ENCODE peak calls at places on chromosomes 5 and 9, in eight cellular contexts. X is lower lobe of right lung, S is gastrocnemius medialis, F is endodermal cell, L is heart right ventricle, A is ovary, U is HCT116, V is heart left ventricle. N is an unnamed sample.

GRCh38 chr5:32600057-32600622 is 14.8 kb downstream of the SUB1 start:
- DNase-seq in X (no peak), S (no peak), F (no peak), L (no peak), A (no peak), U (no peak), V (no peak), N (no peak)

GRCh38 chr9:110142868-110143866 is 64.8 kb downstream of the C9orf152 start:
- DNase-seq in X (no peak), S (no peak), F (peak; percentile 76), L (no peak), A (no peak), U (no peak), V (no peak), N (no peak)

GRCh38 chr5:95069948-95070347 is 214.9 kb downstream of the MCTP1 start:
- DNase-seq in X (peak; percentile 47), S (no peak), F (no peak), L (no peak), A (no peak), U (no peak), V (no peak), N (no peak)

GRCh38 chr5:82538339-82539034 is 260.3 kb upstream of the RPS23 start:
- DNase-seq in X (no peak), S (no peak), F (no peak), L (no peak), A (no peak), U (no peak), V (no peak), N (no peak)

GRCh38 chr9:124855944-124856773 is 2.9 kb downstream of the WDR38 start:
- DNase-seq in X (no peak), S (no peak), F (peak; percentile 93), L (no peak), A (no peak), U (peak; percentile 40), V (no peak), N (no peak)

GRCh38 chr9:70578720-70579119 is 164.3 kb upstream of the KLF9 start:
- DNase-seq in X (no peak), S (no peak), F (peak; percentile 65), L (no peak), A (no peak), U (no peak), V (no peak), N (no peak)

GRCh38 chr9:118303216-118303615 is 599.0 kb downstream of the TLR4 start:
- DNase-seq in X (no peak), S (no peak), F (no peak), L (no peak), A (no peak), U (no peak), V (no peak), N (no peak)

GRCh38 chr5:97164846-97165245 is 18.2 kb downstream of the RIOK2 start:
- DNase-seq in X (no peak), S (no peak), F (no peak), L (no peak), A (no peak), U (no peak), V (no peak), N (no peak)

GRCh38 chr9:42852133-42852532 is 668.7 kb downstream of the SPATA31A6 start:
- DNase-seq in X (no peak), S (no peak), F (peak; percentile 90), L (peak; percentile 53), A (no peak), U (no peak), V (peak; percentile 27), N (no peak)

GRCh38 chr5:99054972-99055371 is 126.2 kb upstream of the CHD1 start:
- DNase-seq in X (no peak), S (no peak), F (no peak), L (no peak), A (no peak), U (no peak), V (no peak), N (no peak)

GRCh38 chr9:34430843-34431437 is 27.4 kb downstream of the FAM219A start:
- DNase-seq in X (no peak), S (peak; percentile 56), F (peak; percentile 89), L (peak; percentile 72), A (peak; percentile 76), U (peak; percentile 13), V (peak; percentile 84), N (peak; percentile 83)

GRCh38 chr5:14156611-14157493 is 13.7 kb downstream of the TRIO start:
- DNase-seq in X (no peak), S (no peak), F (no peak), L (no peak), A (no peak), U (peak; percentile 32), V (peak; percentile 56), N (no peak)

GRCh38 chr5:3944930-3945329 is 349.3 kb downstream of the IRX1 start:
- DNase-seq in X (no peak), S (no peak), F (no peak), L (no peak), A (no peak), U (no peak), V (no peak), N (no peak)

GRCh38 chr5:152844713-152845112 is 439.6 kb upstream of the NMUR2 start:
- DNase-seq in X (no peak), S (no peak), F (no peak), L (no peak), A (no peak), U (no peak), V (no peak), N (no peak)

GRCh38 chr5:94361161-94361560 is 257.2 kb downstream of the KIAA0825 start:
- DNase-seq in X (no peak), S (no peak), F (no peak), L (no peak), A (no peak), U (no peak), V (no peak), N (no peak)

GRCh38 chr5:154168395-154168794 is 22.1 kb upstream of the GALNT10 start:
- DNase-seq in X (no peak), S (no peak), F (no peak), L (no peak), A (no peak), U (no peak), V (peak; percentile 24), N (no peak)

GRCh38 chr9:2155966-2156365 is 140.8 kb downstream of the SMARCA2 start:
- DNase-seq in X (no peak), S (no peak), F (no peak), L (no peak), A (no peak), U (no peak), V (no peak), N (no peak)

DNA sequence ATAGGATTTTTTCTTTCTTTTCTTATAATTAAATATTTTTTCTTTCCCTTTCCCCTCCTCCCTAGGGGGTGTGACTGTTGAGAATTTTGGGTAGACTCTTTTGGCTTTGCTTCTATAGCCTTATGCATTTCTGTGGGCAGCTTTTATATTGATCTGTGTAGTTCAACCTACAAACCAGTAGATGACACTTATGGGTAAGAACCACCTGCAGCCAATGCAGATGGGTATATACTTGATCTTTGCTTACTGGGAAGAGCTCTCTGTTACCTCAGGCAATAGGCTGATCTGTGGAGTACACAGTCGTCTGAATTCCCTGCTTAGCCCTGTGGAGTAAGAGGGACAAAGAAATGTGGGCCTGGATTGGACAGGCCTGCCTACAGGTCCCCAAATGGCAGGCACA is 102.7 kb upstream of the STARD4 start:
- DNase-seq in X (no peak), S (no peak), F (no peak), L (no peak), A (no peak), U (no peak), V (no peak), N (no peak)
- H3K4me1 ChIP-seq in X (no peaks in the 10 kb centered on the region), S (no peaks in the 10 kb centered on the region), F (no peaks in the 10 kb centered on the region), L (no peaks in the 10 kb centered on the region), A (no peaks in the 10 kb centered on the region), U (no peaks in the 10 kb centered on the region), V (no peaks in the 10 kb centered on the region), N (no peaks in the 10 kb centered on the region)

GRCh38 chr9:71721786-71722295 is 46.5 kb downstream of the CEMIP2 start:
- DNase-seq in X (no peak), S (no peak), F (no peak), L (no peak), A (no peak), U (no peak), V (no peak), N (no peak)

GRCh38 chr9:71719088-71719487 is 49.2 kb downstream of the CEMIP2 start:
- DNase-seq in X (no peak), S (no peak), F (no peak), L (no peak), A (no peak), U (no peak), V (no peak), N (no peak)

GRCh38 chr9:71710856-71711255 is 57.5 kb downstream of the CEMIP2 start:
- DNase-seq in X (no peak), S (no peak), F (no peak), L (no peak), A (no peak), U (no peak), V (no peak), N (no peak)

GRCh38 chr9:71719585-71719984 is 48.7 kb downstream of the CEMIP2 start:
- DNase-seq in X (no peak), S (no peak), F (no peak), L (no peak), A (no peak), U (no peak), V (no peak), N (no peak)

DNA sequence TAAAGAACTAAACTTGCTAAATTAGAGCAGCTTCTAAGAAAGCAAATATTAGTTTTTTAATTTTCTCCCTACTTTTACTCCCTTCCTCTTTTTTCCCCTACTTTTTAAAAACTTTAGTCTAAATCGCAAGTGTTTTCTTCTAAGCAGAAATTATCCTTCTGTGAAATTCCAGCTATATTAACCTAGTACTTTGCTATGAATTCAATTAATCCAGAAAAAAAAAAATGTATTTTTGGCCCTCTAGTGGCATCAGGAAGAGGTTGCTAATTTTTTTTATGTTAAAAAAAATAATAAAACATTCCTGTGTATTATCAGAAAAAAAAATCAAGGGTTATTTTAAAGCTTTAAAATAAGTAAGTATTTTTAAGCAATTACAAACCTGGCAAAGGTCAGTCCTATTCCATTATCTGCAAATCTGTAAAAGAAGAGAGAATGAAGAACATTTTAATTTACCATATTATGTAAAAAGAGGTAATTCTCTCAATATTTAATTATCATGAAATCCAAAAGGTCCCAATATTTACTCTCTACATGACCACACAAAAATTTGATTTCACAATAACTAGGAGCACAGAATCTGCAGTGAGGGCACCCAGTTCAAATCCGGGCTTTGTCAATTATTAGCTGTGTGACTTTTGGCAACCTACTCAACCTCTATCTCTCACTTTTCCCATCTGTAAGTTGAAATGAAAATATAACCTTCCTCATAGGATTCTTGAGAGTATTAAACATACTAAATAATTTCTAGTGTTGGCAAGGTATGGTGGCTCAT is 52.0 kb downstream of the CEMIP2 start:
- DNase-seq in X (no peak), S (no peak), F (no peak), L (no peak), A (no peak), U (no peak), V (no peak), N (no peak)
- TF ChIP-seq CTCF in X (peak; percentile 46), S (peak; percentile 43), F (peak; percentile 74), L (peak; percentile 63), A (peak; percentile 9), U (peak; percentile 30), V (peak; percentile 38), N (peak; percentile 57)

GRCh38 chr5:143311428-143311827 is 92.1 kb downstream of the NR3C1 start:
- DNase-seq in X (no peak), S (no peak), F (no peak), L (no peak), A (no peak), U (no peak), V (no peak), N (no peak)
- H3K27ac ChIP-seq in X (no peak overlapping the region), S (peak overlapping the region; percentile 30), F (no peak overlapping the region), L (no peak overlapping the region), A (no peak overlapping the region), U (no peak overlapping the region), V (no peak overlapping the region), N (no peak overlapping the region)

GRCh38 chr9:89478821-89479668 is 18.9 kb downstream of the SEMA4D start:
- DNase-seq in X (no peak), S (no peak), F (no peak), L (no peak), A (no peak), U (no peak), V (no peak), N (no peak)
- H3K4me1 ChIP-seq in X (peaks cover 36% of the 10 kb centered on the region), S (peaks cover 63% of the 10 kb centered on the region), F (no peaks in the 10 kb centered on the region), L (peaks cover 34% of the 10 kb centered on the region), A (peaks cover 4% of the 10 kb centered on the region), U (no peaks in the 10 kb centered on the region), V (peaks cover 77% of the 10 kb centered on the region), N (peaks cover 31% of the 10 kb centered on the region)

N was measured in left ventricle myocardium inferior.